ENCODE peak calls at places on chromosomes 11 and 22, in six cellular contexts. B, L, F, I, N and V are unnamed samples.

GRCh38 chr22:42863349-42863911 is 6.4 kb upstream of the ARFGAP3 start:
- DNase-seq in B (no peak), L (peak), F (no peak), I (peak), N (no peak), V (peak)

GRCh38 chr11:33861366-33861765 is 30.5 kb downstream of the LMO2 start:
- DNase-seq in B (no peak), L (no peak), F (no peak), I (no peak), N (no peak), V (no peak)

GRCh38 chr11:11567862-11568650 is 53.7 kb downstream of the GALNT18 start:
- DNase-seq in B (no peak), L (peak), F (no peak), I (peak), N (no peak), V (no peak)

GRCh38 chr11:8371516-8371884 is 107.8 kb upstream of the LMO1 start:
- DNase-seq in B (no peak), L (no peak), F (no peak), I (no peak), N (no peak), V (no peak)

GRCh38 chr11:3905080-3905953 is 49.9 kb downstream of the STIM1 start:
- DNase-seq in B (no peak), L (peak), F (no peak), I (no peak), N (no peak), V (peak)

GRCh38 chr11:75315439-75315805 is 36.0 kb downstream of the ARRB1 start:
- DNase-seq in B (peak), L (no peak), F (no peak), I (no peak), N (peak), V (no peak)

GRCh38 chr11:93704237-93704636 is 37.1 kb downstream of the TAF1D start:
- DNase-seq in B (no peak), L (no peak), F (no peak), I (no peak), N (no peak), V (no peak)

GRCh38 chr11:120034176-120034575 is 103.7 kb downstream of the TRIM29 start:
- DNase-seq in B (no peak), L (no peak), F (no peak), I (no peak), N (no peak), V (no peak)

GRCh38 chr11:131033151-131033651 is 116.9 kb upstream of the SNX19 start:
- DNase-seq in B (no peak), L (peak), F (no peak), I (peak), N (peak), V (peak)

GRCh38 chr11:44348114-44348513 is 38.2 kb upstream of the ALX4 start:
- DNase-seq in B (no peak), L (no peak), F (no peak), I (no peak), N (no peak), V (no peak)

GRCh38 chr11:44348721-44349120 is 38.8 kb upstream of the ALX4 start:
- DNase-seq in B (no peak), L (no peak), F (no peak), I (no peak), N (no peak), V (no peak)

GRCh38 chr11:44351898-44352498 is 42.1 kb upstream of the ALX4 start:
- DNase-seq in B (no peak), L (peak), F (no peak), I (no peak), N (no peak), V (no peak)

GRCh38 chr11:44349328-44349727 is 39.4 kb upstream of the ALX4 start:
- DNase-seq in B (no peak), L (no peak), F (no peak), I (no peak), N (no peak), V (no peak)

GRCh38 chr11:44351006-44351660 is 41.2 kb upstream of the ALX4 start:
- DNase-seq in B (no peak), L (no peak), F (no peak), I (no peak), N (no peak), V (no peak)
- TF ChIP-seq CTCF in B (no peak), L (no peak), F (no peak), I (no peak), N (no peak), V (no peak)

DNA sequence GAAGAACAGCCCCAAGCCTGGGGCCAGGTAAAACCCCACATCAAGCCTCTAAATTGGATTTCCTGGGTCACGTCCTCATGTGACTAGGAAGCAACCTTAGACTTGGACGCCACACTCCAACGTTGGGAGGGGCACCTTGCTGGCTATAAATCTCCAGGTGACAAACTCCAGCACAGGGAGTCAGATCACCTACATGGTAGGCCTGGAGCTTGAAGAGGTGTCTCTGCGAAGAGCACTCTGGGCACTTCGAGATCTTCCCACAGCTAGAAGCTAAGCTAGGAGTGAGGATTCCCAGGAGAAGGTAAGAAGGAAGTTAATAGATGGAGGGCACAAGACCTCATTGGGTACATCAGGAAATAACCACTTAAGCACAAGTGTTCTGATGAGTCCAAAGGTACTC is 77.1 kb upstream of the GNAZ start:
- DNase-seq in B (no peak), L (no peak), F (no peak), I (no peak), N (no peak), V (no peak)
- H3K4me3 ChIP-seq in B (no peak), L (no peak), F (no peak), I (no peak), N (no peak), V (no peak)

GRCh38 chr11:43573233-43573632 is 107.3 kb upstream of the HSD17B12 start:
- DNase-seq in B (no peak), L (no peak), F (no peak), I (no peak), N (no peak), V (no peak)
- TF ChIP-seq CTCF in B (peak), L (peak), F (no peak), I (peak), N (peak), V (peak)

DNA sequence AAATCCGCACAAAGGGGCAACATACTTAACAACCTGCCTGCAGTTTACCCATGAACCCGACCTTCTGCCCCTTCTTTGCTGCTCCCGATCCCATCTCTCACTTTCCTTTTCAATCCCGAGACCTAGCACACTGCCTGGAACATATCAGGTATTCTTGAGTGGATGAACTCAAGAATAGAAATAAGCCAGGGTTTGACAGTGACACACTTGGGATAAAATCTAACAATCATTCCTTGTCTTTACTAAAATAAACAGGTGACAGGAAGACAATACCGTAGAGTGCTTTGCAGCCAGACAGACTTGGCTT is 954 bp downstream of the UFD1 start:
- DNase-seq in B (no peak), L (no peak), F (no peak), I (no peak), N (no peak), V (peak)
- H3K4me3 ChIP-seq in B (peak), L (peak), F (peak), I (peak), N (peak), V (peak)

GRCh38 chr22:37725551-37726239 is 28.8 kb downstream of the TRIOBP start:
- DNase-seq in B (no peak), L (no peak), F (peak), I (no peak), N (no peak), V (no peak)

GRCh38 chr22:37728620-37729019 is 31.8 kb downstream of the TRIOBP start:
- DNase-seq in B (no peak), L (no peak), F (no peak), I (no peak), N (no peak), V (no peak)

GRCh38 chr22:37731804-37732471 is 35.1 kb downstream of the TRIOBP start:
- DNase-seq in B (no peak), L (no peak), F (no peak), I (no peak), N (no peak), V (no peak)

GRCh38 chr22:37726240-37726887 is 29.5 kb downstream of the TRIOBP start:
- DNase-seq in B (no peak), L (peak), F (peak), I (no peak), N (no peak), V (peak)
- TF ChIP-seq CTCF in B (no peak), L (no peak), F (no peak), I (peak), N (no peak), V (peak)

GRCh38 chr11:12693485-12694181 is 19.4 kb downstream of the TEAD1 start:
- DNase-seq in B (peak), L (peak), F (peak), I (peak), N (peak), V (peak)

GRCh38 chr11:12695878-12696277 is 21.7 kb downstream of the TEAD1 start:
- DNase-seq in B (no peak), L (no peak), F (no peak), I (no peak), N (no peak), V (no peak)

GRCh38 chr11:12696911-12697581 is 22.8 kb downstream of the TEAD1 start:
- DNase-seq in B (no peak), L (no peak), F (no peak), I (no peak), N (peak), V (no peak)

GRCh38 chr11:12694182-12694531 is 19.9 kb downstream of the TEAD1 start:
- DNase-seq in B (no peak), L (no peak), F (no peak), I (no peak), N (no peak), V (no peak)

GRCh38 chr11:12695221-12695794 is 21.1 kb downstream of the TEAD1 start:
- DNase-seq in B (no peak), L (no peak), F (no peak), I (no peak), N (no peak), V (no peak)
- H3K4me3 ChIP-seq in B (peak), L (no peak), F (no peak), I (no peak), N (no peak), V (no peak)